ENCODE peak calls at places on chromosomes 7 and 10, in nine cellular contexts. T is ACHN; S is erythroblast; B is RWPE1; A is NK-92 treated with Interleukin-12 subunit alpha and Interleukin-12 subunit beta, amount 100 ng/mL, for 24 hours; E is fibroblast of pulmonary artery; V is M059J; P is A549; W is activated T-cell treated with anti-CD3 and anti-CD28 coated beads for 48 hours. K is an unnamed sample.

GRCh38 chr10:14530465-14530864 is 199.7 kb upstream of the FRMD4A start:
- DNase-seq in T (no peak), S (no peak), B (no peak), A (no peak), E (no peak), V (no peak), P (no peak), W (no peak), K (no peak)

GRCh38 chr10:113261130-113261529 is 291.7 kb upstream of the HABP2 start:
- DNase-seq in T (no peak), S (no peak), B (no peak), A (no peak), E (no peak), V (no peak), P (no peak), W (no peak), K (no peak)

GRCh38 chr10:9668411-9668810 is 1349.3 kb upstream of the CELF2 start:
- DNase-seq in T (no peak), S (no peak), B (peak), A (no peak), E (no peak), V (no peak), P (no peak), W (no peak), K (no peak)

GRCh38 chr10:7525314-7526016 is 114.6 kb upstream of the SFMBT2 start:
- DNase-seq in T (peak), S (peak), B (peak), A (no peak), E (peak), V (peak), P (peak), W (peak), K (peak)

GRCh38 chr10:28365840-28366239 is 63.0 kb upstream of the MPP7 start:
- DNase-seq in T (no peak), S (no peak), B (no peak), A (no peak), E (no peak), V (no peak), P (no peak), W (no peak), K (no peak)

GRCh38 chr10:35751347-35751746 is 109.3 kb upstream of the FZD8 start:
- DNase-seq in T (no peak), S (no peak), B (no peak), A (no peak), E (no peak), V (no peak), P (no peak), W (no peak), K (no peak)

GRCh38 chr10:121598261-121599249 is at the start of gene FGFR2:
- DNase-seq in T (peak), S (peak), B (peak), A (no peak), E (peak), V (peak), P (peak), W (peak), K (peak)

GRCh38 chr7:133315332-133316040 is 62.6 kb downstream of the EXOC4 start:
- DNase-seq in T (no peak), S (no peak), B (no peak), A (no peak), E (peak), V (no peak), P (no peak), W (no peak), K (peak)

GRCh38 chr7:101234636-101235035 is 3.0 kb downstream of the CLDN15 start:
- DNase-seq in T (no peak), S (no peak), B (no peak), A (no peak), E (no peak), V (no peak), P (no peak), W (no peak), K (no peak)

GRCh38 chr10:49694466-49694865 is 15.0 kb downstream of the C10orf53 start:
- DNase-seq in T (no peak), S (no peak), B (no peak), A (no peak), E (no peak), V (no peak), P (no peak), W (no peak), K (no peak)

GRCh38 chr7:8274589-8274988 is 12.6 kb upstream of the ICA1 start:
- DNase-seq in T (no peak), S (no peak), B (peak), A (no peak), E (no peak), V (no peak), P (no peak), W (no peak), K (peak)

GRCh38 chr7:99784007-99784406 is at the start of gene CYP3A4:
- DNase-seq in T (no peak), S (no peak), B (no peak), A (no peak), E (no peak), V (no peak), P (no peak), W (no peak), K (no peak)

GRCh38 chr10:43055991-43056567 is 20.8 kb upstream of the RET start:
- DNase-seq in T (no peak), S (no peak), B (no peak), A (no peak), E (no peak), V (no peak), P (no peak), W (no peak), K (peak)

GRCh38 chr7:84637568-84638338 is 443.2 kb upstream of the SEMA3A start:
- DNase-seq in T (peak), S (no peak), B (peak), A (no peak), E (peak), V (peak), P (peak), W (no peak), K (peak)

GRCh38 chr7:141190467-141190866 is 116.6 kb downstream of the TMEM178B start:
- DNase-seq in T (no peak), S (no peak), B (no peak), A (no peak), E (no peak), V (no peak), P (no peak), W (no peak), K (no peak)

GRCh38 chr10:47396311-47396717 is 12.2 kb upstream of the ZNF488 start:
- DNase-seq in T (no peak), S (no peak), B (peak), A (no peak), E (no peak), V (peak), P (no peak), W (no peak), K (peak)

GRCh38 chr7:123845823-123846216 is 851 bp downstream of the HYAL4 start:
- DNase-seq in T (no peak), S (no peak), B (no peak), A (no peak), E (no peak), V (no peak), P (no peak), W (no peak), K (no peak)

GRCh38 chr10:11154809-11155208 is 137.1 kb downstream of the CELF2 start:
- DNase-seq in T (no peak), S (no peak), B (no peak), A (no peak), E (no peak), V (no peak), P (no peak), W (no peak), K (no peak)

GRCh38 chr7:145691377-145691914 is 425.2 kb upstream of the CNTNAP2 start:
- DNase-seq in T (no peak), S (no peak), B (no peak), A (no peak), E (no peak), V (no peak), P (no peak), W (no peak), K (no peak)

GRCh38 chr10:132181691-132182425 is 4.9 kb upstream of the DPYSL4 start:
- DNase-seq in T (no peak), S (no peak), B (no peak), A (no peak), E (no peak), V (no peak), P (no peak), W (no peak), K (no peak)

GRCh38 chr10:71878327-71879034 is 27.4 kb upstream of the PSAP start:
- DNase-seq in T (no peak), S (peak), B (no peak), A (no peak), E (no peak), V (no peak), P (no peak), W (no peak), K (no peak)

GRCh38 chr7:129443612-129444011 is 9.4 kb downstream of the STRIP2 start:
- DNase-seq in T (no peak), S (no peak), B (no peak), A (no peak), E (no peak), V (no peak), P (no peak), W (no peak), K (peak)

GRCh38 chr7:133961724-133962123 is 165.4 kb upstream of the LRGUK start:
- DNase-seq in T (no peak), S (no peak), B (no peak), A (no peak), E (no peak), V (no peak), P (no peak), W (no peak), K (no peak)

GRCh38 chr7:33716581-33717477 is 188.5 kb upstream of the BMPER start:
- DNase-seq in T (peak), S (peak), B (peak), A (no peak), E (peak), V (peak), P (peak), W (no peak), K (peak)

GRCh38 chr7:55177589-55178261 is 158.9 kb downstream of the EGFR start:
- DNase-seq in T (no peak), S (no peak), B (no peak), A (no peak), E (peak), V (peak), P (no peak), W (no peak), K (peak)

GRCh38 chr7:26035552-26035951 is 116.4 kb upstream of the NFE2L3 start:
- DNase-seq in T (no peak), S (no peak), B (no peak), A (no peak), E (no peak), V (no peak), P (no peak), W (no peak), K (no peak)

GRCh38 chr10:119737827-119738226 is 12.0 kb downstream of the INPP5F start:
- DNase-seq in T (peak), S (no peak), B (peak), A (no peak), E (peak), V (peak), P (peak), W (no peak), K (peak)

GRCh38 chr7:144398911-144399310 is 4.6 kb downstream of the NOBOX start:
- DNase-seq in T (no peak), S (no peak), B (no peak), A (no peak), E (no peak), V (no peak), P (no peak), W (no peak), K (no peak)

GRCh38 chr10:635088-635861 is 54.2 kb downstream of the DIP2C start:
- DNase-seq in T (no peak), S (no peak), B (no peak), A (no peak), E (no peak), V (no peak), P (no peak), W (no peak), K (no peak)

K was measured in astrocyte of the hippocampus.